ENCODE peak calls at places on chromosomes 2 and 18, in nine cellular contexts. S, A, Y, H, I, C, E, Z and D are unnamed samples.

GRCh38 chr2:212007972-212008371 is 530.6 kb downstream of the ERBB4 start:
- DNase-seq in H (no peak), A (no peak), Y (no peak), C (no peak), E (no peak), Z (no peak), S (no peak), I (no peak), D (no peak)

GRCh38 chr2:65662654-65663432 is 230.4 kb upstream of the SPRED2 start:
- DNase-seq in Z (no peak), S (no peak), I (no peak), E (no peak), A (peak), C (no peak), H (no peak), Y (peak), D (no peak)

GRCh38 chr18:44541159-44541558 is 139.5 kb upstream of the SETBP1 start:
- DNase-seq in I (no peak), Y (no peak), H (no peak), A (no peak), C (no peak), Z (no peak), E (no peak), S (no peak), D (no peak)

GRCh38 chr18:75114231-75114630 is 94.7 kb downstream of the PTGR3 start:
- DNase-seq in E (no peak), H (no peak), S (no peak), Z (no peak), A (no peak), Y (no peak), I (no peak), C (no peak), D (no peak)

GRCh38 chr2:111618953-111619902 is 264.8 kb downstream of the ANAPC1 start:
- DNase-seq in E (no peak), Y (no peak), H (no peak), C (peak), S (peak), A (peak), Z (peak), I (no peak), D (peak)

GRCh38 chr2:226652388-226652787 is 147.2 kb downstream of the IRS1 start:
- DNase-seq in Y (peak), A (peak), Z (peak), S (no peak), I (no peak), H (no peak), C (no peak), E (no peak), D (no peak)

GRCh38 chr18:54357082-54357659 is 487 bp downstream of the STARD6 start:
- DNase-seq in A (no peak), H (no peak), C (peak), E (no peak), S (no peak), I (no peak), Z (no peak), Y (no peak), D (no peak)

GRCh38 chr2:105290981-105291660 is 38.4 kb downstream of the TGFBRAP1 start:
- DNase-seq in A (no peak), I (no peak), S (no peak), H (no peak), Y (no peak), C (no peak), E (no peak), Z (no peak), D (no peak)

GRCh38 chr2:108570416-108570815 is 36.1 kb downstream of the LIMS1 start:
- DNase-seq in A (peak), Z (no peak), Y (peak), I (no peak), H (peak), C (no peak), S (no peak), E (no peak), D (no peak)

GRCh38 chr2:28610583-28611201 is 114.8 kb downstream of the PLB1 start:
- DNase-seq in I (no peak), Y (peak), E (no peak), C (no peak), Z (peak), A (peak), S (no peak), H (peak), D (no peak)

GRCh38 chr2:69298862-69299261 is 88.2 kb downstream of the GFPT1 start:
- DNase-seq in S (no peak), H (peak), Y (peak), A (peak), C (no peak), Z (no peak), E (no peak), I (peak), D (no peak)

GRCh38 chr2:105857076-105857740 is 112.5 kb downstream of the NCK2 start:
- DNase-seq in Z (no peak), E (no peak), A (no peak), I (no peak), H (no peak), C (no peak), Y (no peak), S (no peak), D (peak)

GRCh38 chr2:63842149-63843061 is 709 bp downstream of the UGP2 start:
- DNase-seq in C (peak), A (peak), H (peak), E (peak), I (peak), S (peak), Y (peak), Z (no peak), D (no peak)

GRCh38 chr2:228543117-228543516 is 361.6 kb upstream of the SPHKAP start:
- DNase-seq in C (no peak), A (no peak), Y (no peak), Z (no peak), H (no peak), E (no peak), I (no peak), S (no peak), D (no peak)

GRCh38 chr2:228542277-228542676 is 360.8 kb upstream of the SPHKAP start:
- DNase-seq in C (no peak), S (no peak), Y (no peak), A (no peak), Z (no peak), H (no peak), I (no peak), E (no peak), D (no peak)

GRCh38 chr2:228545749-228546148 is 364.3 kb upstream of the SPHKAP start:
- DNase-seq in I (no peak), E (no peak), A (peak), H (no peak), S (no peak), Y (no peak), C (no peak), Z (no peak), D (no peak)

GRCh38 chr2:228548230-228548629 is 366.7 kb upstream of the SPHKAP start:
- DNase-seq in Z (no peak), A (peak), I (no peak), Y (peak), C (no peak), H (no peak), S (no peak), E (no peak), D (no peak)

GRCh38 chr2:228545041-228545440 is 363.6 kb upstream of the SPHKAP start:
- DNase-seq in H (no peak), Y (peak), S (no peak), E (no peak), I (no peak), C (no peak), Z (no peak), A (peak), D (no peak)
- TF ChIP-seq EZH2phosphoT487 in H (no peak), Y (no peak), S (no peak), E (no peak), I (no peak), C (no peak), Z (no peak), A (no peak), D (no peak)

GRCh38 chr2:119760237-119760807 is 600 bp downstream of the PTPN4 start:
- DNase-seq in H (no peak), A (no peak), C (peak), Y (peak), Z (no peak), S (no peak), I (no peak), E (peak), D (peak)
- TF ChIP-seq EZH2phosphoT487 in H (no peak), A (no peak), C (no peak), Y (no peak), Z (no peak), S (no peak), I (no peak), E (no peak), D (no peak)

DNA sequence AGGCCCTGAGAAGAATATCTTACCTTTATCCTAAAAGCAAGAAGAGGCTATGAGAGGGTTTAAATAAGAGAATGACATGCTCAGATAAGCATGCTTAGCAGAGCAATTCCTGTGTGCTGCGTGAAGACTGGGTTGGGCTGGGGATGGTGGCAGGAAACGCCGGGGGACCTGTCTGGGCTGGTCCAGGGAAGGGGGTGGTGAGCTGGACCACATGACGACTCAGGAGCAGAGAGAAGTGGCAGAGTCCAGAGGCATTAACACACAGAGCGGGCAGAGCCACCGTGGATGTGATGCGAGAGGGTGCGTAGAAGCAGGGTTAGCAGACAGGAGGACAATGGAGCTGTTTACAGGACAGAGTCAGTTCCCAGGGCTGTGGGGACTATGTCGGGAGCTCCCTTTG is 84.5 kb downstream of the ZBTB7C start:
- DNase-seq in C (no peak), H (no peak), I (peak), Y (no peak), Z (no peak), E (no peak), A (no peak), S (no peak), D (no peak)
- TF ChIP-seq EZH2phosphoT487 in C (no peak), H (no peak), I (no peak), Y (no peak), Z (no peak), E (no peak), A (no peak), S (no peak), D (no peak)

DNA sequence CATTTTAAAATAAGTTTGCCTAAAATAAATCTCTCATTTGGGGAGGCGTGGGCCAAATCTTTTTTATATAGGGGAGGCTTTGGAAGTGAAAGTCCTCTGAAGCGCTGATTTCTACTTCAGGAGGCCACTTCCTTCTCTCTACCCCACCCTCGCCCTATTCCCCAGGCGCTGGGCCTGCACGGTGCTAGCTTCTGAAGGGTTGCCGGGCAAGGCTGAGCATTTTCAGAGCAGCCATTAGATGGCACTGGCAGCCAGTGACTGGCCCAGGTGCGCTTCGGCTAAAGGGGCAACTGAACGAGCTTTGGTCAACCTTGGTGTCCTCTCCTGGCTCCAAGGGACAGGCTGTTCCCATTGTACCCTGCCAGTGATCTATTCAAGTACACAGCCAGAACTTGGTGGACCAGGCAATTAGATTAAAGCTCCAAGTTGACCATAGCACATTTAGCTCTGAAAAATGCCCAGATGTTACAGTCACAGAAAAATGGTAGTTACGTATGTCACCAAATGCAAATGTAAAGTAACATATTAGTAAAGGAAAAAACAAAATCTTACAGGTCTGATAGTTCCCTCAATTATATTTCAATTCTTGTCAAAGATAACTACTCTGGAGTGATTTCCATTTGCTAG is 2.3 kb downstream of the POMC start:
- DNase-seq in Y (peak), E (peak), S (peak), A (no peak), Z (peak), I (peak), H (peak), C (peak), D (peak)
- TF ChIP-seq EZH2phosphoT487 in Y (no peak), E (no peak), S (no peak), A (no peak), Z (no peak), I (no peak), H (no peak), C (no peak), D (no peak)

GRCh38 chr2:98940102-98940501 is 4.1 kb upstream of the CRACDL start:
- DNase-seq in Y (no peak), H (no peak), I (no peak), A (no peak), Z (no peak), S (no peak), E (no peak), C (no peak), D (no peak)

GRCh38 chr2:98948956-98949739 is 13.1 kb upstream of the CRACDL start:
- DNase-seq in Y (no peak), H (no peak), I (no peak), S (no peak), C (no peak), A (no peak), Z (no peak), E (no peak), D (no peak)

GRCh38 chr2:98946875-98947274 is 10.8 kb upstream of the CRACDL start:
- DNase-seq in Y (no peak), S (no peak), C (no peak), I (no peak), Z (no peak), H (no peak), E (no peak), A (no peak), D (no peak)

DNA sequence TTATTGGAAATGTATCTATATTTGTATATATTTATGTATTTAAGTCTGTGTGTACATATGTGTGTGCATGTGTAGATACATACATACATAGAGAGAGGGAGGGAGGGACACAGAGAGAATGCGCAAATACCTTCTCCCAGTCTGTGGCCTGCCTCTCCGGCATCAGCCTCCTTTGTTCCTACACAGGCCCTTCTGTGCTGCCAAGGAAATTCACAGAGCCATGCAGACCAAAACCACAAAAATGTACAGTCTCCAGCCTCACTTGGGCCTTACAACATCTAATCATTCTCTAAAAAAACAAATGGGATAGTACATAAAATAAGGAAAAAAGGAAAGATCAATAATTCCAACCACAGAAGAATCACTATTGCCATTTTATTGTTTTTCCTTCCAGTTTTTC is 8.8 kb upstream of the CRACDL start:
- DNase-seq in E (no peak), S (no peak), C (no peak), I (no peak), H (no peak), Z (no peak), A (peak), Y (no peak), D (no peak)
- TF ChIP-seq EZH2phosphoT487 in E (no peak), S (no peak), C (no peak), I (no peak), H (no peak), Z (no peak), A (no peak), Y (no peak), D (no peak)

GRCh38 chr18:35331367-35332087 is 12.7 kb downstream of the ZNF24 start:
- DNase-seq in H (no peak), S (no peak), Y (no peak), A (no peak), Z (no peak), C (no peak), I (no peak), E (no peak), D (peak)

GRCh38 chr18:35322486-35323258 is 21.5 kb downstream of the ZNF24 start:
- DNase-seq in S (no peak), H (no peak), Z (no peak), C (no peak), E (no peak), Y (peak), I (no peak), A (peak), D (no peak)

GRCh38 chr18:35324926-35325655 is 19.1 kb downstream of the ZNF24 start:
- DNase-seq in Z (no peak), A (peak), I (no peak), S (peak), E (no peak), H (no peak), Y (no peak), C (no peak), D (peak)

GRCh38 chr18:35328868-35329267 is 15.4 kb downstream of the ZNF24 start:
- DNase-seq in Y (no peak), E (no peak), H (no peak), S (no peak), I (no peak), A (no peak), C (no peak), Z (no peak), D (no peak)

DNA sequence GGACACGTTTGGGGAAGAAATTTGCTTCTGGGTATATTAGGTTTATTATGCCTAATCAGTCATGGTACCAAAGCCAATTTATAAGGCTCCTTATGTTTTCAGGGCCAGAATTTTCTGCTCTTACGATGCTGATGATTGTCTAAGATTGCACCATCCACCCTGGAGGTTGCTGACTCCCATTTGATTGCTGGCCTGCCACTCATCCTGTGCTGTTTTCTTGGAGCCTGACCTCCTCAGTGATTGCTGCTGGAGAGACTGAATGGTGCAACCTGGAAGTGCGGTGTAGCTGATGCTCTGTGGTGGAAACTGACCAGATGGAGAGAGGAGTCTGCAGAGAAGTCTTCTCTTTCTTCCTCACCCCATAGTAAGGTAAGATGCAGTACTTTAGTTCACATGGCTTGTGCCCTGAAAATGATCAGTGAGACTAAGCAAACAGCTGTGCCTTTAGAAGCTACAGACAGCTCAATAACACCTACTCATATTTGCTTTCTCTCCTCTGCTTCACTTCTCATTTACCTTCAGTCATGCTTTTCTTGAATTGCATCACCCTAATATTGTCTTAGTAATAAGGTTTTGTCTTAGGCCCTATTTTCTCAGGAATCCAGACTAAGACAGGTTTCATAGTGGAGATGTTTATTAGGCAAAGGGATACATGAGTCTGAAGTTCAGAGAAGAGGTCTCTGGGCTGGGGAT is 17.4 kb downstream of the ZNF24 start:
- DNase-seq in S (no peak), A (no peak), C (no peak), H (no peak), E (no peak), Y (no peak), I (no peak), Z (no peak), D (no peak)
- TF ChIP-seq EZH2phosphoT487 in S (no peak), A (no peak), C (no peak), H (no peak), E (no peak), Y (no peak), I (no peak), Z (no peak), D (no peak)

GRCh38 chr2:62304429-62305417 is 108.8 kb downstream of the B3GNT2 start:
- DNase-seq in S (peak), C (peak), E (peak), H (peak), I (peak), A (peak), Z (peak), Y (peak), D (peak)
- TF ChIP-seq EZH2phosphoT487 in S (no peak), C (no peak), E (no peak), H (no peak), I (no peak), A (no peak), Z (no peak), Y (no peak), D (no peak)